ENCODE peak calls at places on chromosomes 13 and 19, in four cellular contexts. I is A549, J is H1, W is K562. O is an unnamed sample.

GRCh38 chr19:46967578-46968018 is 52.0 kb upstream of the NPAS1 start:
- DNase-seq in J (no peak), W (no peak), I (no peak), O (no peak)

GRCh38 chr13:23467048-23467931 is 33.8 kb upstream of the SACS start:
- DNase-seq in J (no peak), I (no peak), W (no peak), O (no peak)

GRCh38 chr19:15479391-15480345 is at the start of gene PGLYRP2:
- DNase-seq in J (no peak), W (no peak), I (no peak), O (peak)

GRCh38 chr19:14021474-14021873 is 6.5 kb upstream of the RLN3 start:
- DNase-seq in W (peak), J (no peak), I (no peak), O (no peak)

GRCh38 chr13:101942038-101942437 is 459.8 kb downstream of the FGF14 start:
- DNase-seq in I (peak), J (no peak), W (no peak), O (peak)

GRCh38 chr13:49400755-49401659 is 42.9 kb downstream of the CAB39L start:
- DNase-seq in J (no peak), W (no peak), I (no peak), O (no peak)

GRCh38 chr19:11673608-11674041 is 65.1 kb downstream of the ZNF823 start:
- DNase-seq in W (peak), I (no peak), J (peak), O (peak)

GRCh38 chr13:32153056-32153455 is 121.5 kb downstream of the FRY start:
- DNase-seq in W (no peak), J (no peak), I (no peak), O (no peak)

GRCh38 chr19:46951236-46951986 is 68.2 kb upstream of the NPAS1 start:
- DNase-seq in I (peak), J (no peak), W (no peak), O (peak)

GRCh38 chr19:33675501-33676124 is 53.9 kb downstream of the CHST8 start:
- DNase-seq in I (no peak), W (no peak), J (no peak), O (no peak)

GRCh38 chr19:49492573-49493411 is 3.4 kb upstream of the RPS11 start:
- DNase-seq in I (no peak), J (no peak), W (peak), O (peak)

GRCh38 chr13:105603283-105603682 is 932.2 kb downstream of the EFNB2 start:
- DNase-seq in J (no peak), I (no peak), W (no peak), O (no peak)

GRCh38 chr13:95256086-95256485 is 45.2 kb downstream of the ABCC4 start:
- DNase-seq in W (no peak), I (peak), J (no peak), O (peak)

GRCh38 chr13:106734185-106734584 is 166.2 kb upstream of the ARGLU1 start:
- DNase-seq in W (no peak), I (no peak), J (no peak), O (no peak)

GRCh38 chr19:41364546-41365391 is 820 bp upstream of the B9D2 start:
- DNase-seq in J (no peak), W (no peak), I (no peak), O (no peak)

GRCh38 chr19:41541990-41542584 is 33.9 kb upstream of the CEACAM21 start:
- DNase-seq in W (peak), I (peak), J (no peak), O (peak)

GRCh38 chr13:113591750-113592149 is 7.2 kb downstream of the TFDP1 start:
- DNase-seq in W (no peak), J (no peak), I (no peak), O (no peak)

GRCh38 chr13:38394777-38395504 is 45.3 kb downstream of the UFM1 start:
- DNase-seq in I (no peak), J (no peak), W (no peak), O (no peak)

GRCh38 chr13:97935071-97935470 is 18.4 kb upstream of the IPO5 start:
- DNase-seq in I (no peak), J (no peak), W (no peak), O (no peak)

GRCh38 chr19:13062317-13062716 is 40.3 kb downstream of the LYL1 start:
- DNase-seq in J (no peak), W (no peak), I (no peak), O (no peak)

GRCh38 chr19:5908773-5909442 is 4.2 kb downstream of the VMAC start:
- DNase-seq in W (no peak), J (no peak), I (no peak), O (peak)

GRCh38 chr13:93776936-93777335 is 550.3 kb downstream of the GPC6 start:
- DNase-seq in W (no peak), I (no peak), J (no peak), O (no peak)

GRCh38 chr19:18737954-18738351 is 53.2 kb downstream of the COMP start:
- DNase-seq in J (no peak), I (no peak), W (no peak), O (peak)

GRCh38 chr13:51666316-51666715 is 82.1 kb downstream of the WDFY2 start:
- DNase-seq in I (no peak), J (no peak), W (no peak), O (no peak)

GRCh38 chr13:100836696-100837095 is 162.1 kb upstream of the TMTC4 start:
- DNase-seq in W (no peak), I (no peak), J (no peak), O (no peak)

GRCh38 chr19:35272954-35273649 is 4.3 kb downstream of the USF2 start:
- DNase-seq in I (no peak), W (no peak), J (no peak), O (no peak)

GRCh38 chr19:4390017-4390861 is 10.1 kb downstream of the SH3GL1 start:
- DNase-seq in I (no peak), W (no peak), J (peak), O (no peak)

GRCh38 chr19:16135410-16136127 is 7.9 kb upstream of the HSH2D start:
- DNase-seq in I (no peak), W (no peak), J (no peak), O (no peak)

GRCh38 chr13:107788464-107789165 is 426.7 kb downstream of the LIG4 start:
- DNase-seq in J (no peak), I (no peak), W (no peak), O (no peak)

GRCh38 chr19:1503089-1503924 is 9.5 kb downstream of the ADAMTSL5 start:
- DNase-seq in J (no peak), I (peak), W (peak), O (no peak)

GRCh38 chr13:110250258-110250891 is 56.6 kb downstream of the COL4A1 start:
- DNase-seq in I (no peak), W (no peak), J (no peak), O (no peak)

GRCh38 chr13:97327071-97327470 is 104.9 kb downstream of the MBNL2 start:
- DNase-seq in W (no peak), I (no peak), J (no peak), O (no peak)

GRCh38 chr13:100854091-100854490 is 179.5 kb upstream of the TMTC4 start:
- DNase-seq in I (no peak), W (no peak), J (peak), O (no peak)

GRCh38 chr13:112134150-112135075 is 67.5 kb downstream of the SOX1 start:
- DNase-seq in J (no peak), I (no peak), W (peak), O (no peak)

GRCh38 chr13:52405767-52406494 is at the start of gene THSD1:
- DNase-seq in J (no peak), W (no peak), I (peak), O (no peak)

GRCh38 chr19:46723023-46723461 is 6.1 kb upstream of the PRKD2 start:
- DNase-seq in I (no peak), J (no peak), W (no peak), O (no peak)

GRCh38 chr13:27280009-27280646 is 9.5 kb downstream of the RASL11A start:
- DNase-seq in I (no peak), W (no peak), J (no peak), O (no peak)

GRCh38 chr13:60009300-60010248 is 154.2 kb downstream of the DIAPH3 start:
- DNase-seq in I (no peak), W (no peak), J (no peak), O (no peak)

GRCh38 chr13:51317262-51317661 is 22.2 kb upstream of the SERPINE3 start:
- DNase-seq in J (no peak), W (no peak), I (no peak), O (no peak)

GRCh38 chr13:41139296-41139966 is 6.8 kb upstream of the KBTBD6 start:
- DNase-seq in W (no peak), J (no peak), I (no peak), O (no peak)
- TF ChIP-seq JUN in W (no peak), J (no peak), I (no peak), O (no peak)

GRCh38 chr19:28823338-28823961 is 389.5 kb downstream of the UQCRFS1 start:
- DNase-seq in J (peak), W (no peak), I (no peak), O (no peak)
- TF ChIP-seq CHD2 in J (no peak), W (no peak), I (no peak), O (no peak)

GRCh38 chr19:17488593-17489391 is 18.5 kb downstream of the SLC27A1 start:
- DNase-seq in J (peak), I (no peak), W (peak), O (peak)
- TF ChIP-seq JUN in J (no peak), I (no peak), W (no peak), O (no peak)

DNA sequence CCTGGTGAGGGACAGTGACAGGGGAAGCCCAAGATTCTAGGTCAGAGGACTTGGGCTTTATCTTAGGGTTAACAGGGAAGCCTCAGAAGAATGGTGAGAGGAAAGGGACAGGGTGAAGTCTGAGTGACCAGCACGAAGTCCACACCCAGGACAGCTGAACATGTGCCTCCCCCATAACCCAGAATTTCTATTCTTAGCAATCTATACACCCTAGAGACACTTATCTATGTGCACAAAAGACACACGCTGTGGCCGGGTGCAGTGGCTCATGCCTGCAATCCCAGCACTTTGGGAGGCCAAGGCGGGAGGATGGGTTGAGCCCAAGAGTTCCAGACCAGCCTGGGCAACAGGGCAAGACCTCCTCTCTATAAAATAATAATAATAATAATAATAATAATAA is 11.1 kb upstream of the OLFM2 start:
- DNase-seq in I (no peak), W (no peak), J (no peak), O (no peak)
- TF ChIP-seq CHD2 in I (no peak), W (no peak), J (no peak), O (no peak)

GRCh38 chr13:77565635-77566034 is 30.1 kb downstream of the SCEL start:
- DNase-seq in W (no peak), J (no peak), I (peak), O (peak)

DNA sequence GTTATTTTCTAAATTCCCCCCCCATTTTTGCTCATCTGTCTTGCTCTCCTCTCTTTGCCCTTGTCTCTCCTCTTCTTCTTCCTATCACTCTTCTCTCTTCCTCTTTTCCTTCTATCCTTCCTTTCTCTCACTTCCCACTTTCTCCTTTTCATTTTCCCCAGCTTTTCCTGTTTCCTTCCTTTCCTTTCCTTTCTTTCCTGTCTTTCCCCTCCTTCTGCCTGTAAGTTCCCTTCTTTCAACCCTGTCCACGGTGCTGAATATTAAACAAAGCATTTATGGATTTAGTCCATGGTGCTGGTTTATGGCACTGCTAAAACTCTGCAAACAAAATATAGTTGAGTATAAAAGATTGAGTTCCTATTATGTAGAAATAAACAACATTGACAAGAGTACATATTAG is 27.6 kb downstream of the SCEL start:
- DNase-seq in I (no peak), J (no peak), W (no peak), O (peak)
- TF ChIP-seq JUN in I (no peak), J (no peak), W (no peak), O (no peak)

GRCh38 chr13:46267166-46267565 is 55.4 kb downstream of the LRRC63 start:
- DNase-seq in I (no peak), J (no peak), W (no peak), O (no peak)
- TF ChIP-seq CHD2 in I (no peak), J (no peak), W (no peak), O (no peak)